ENCODE peak calls at places on chromosome 9, in five cellular contexts. C is neural progenitor cell; U is left ventricle myocardium inferior; Z is heart left ventricle; S is naive thymus-derived CD4-positive, alpha-beta T cell. Q is an unnamed sample.

GRCh38 chr9:98826716-98827115 is 19.2 kb downstream of the GALNT12 start:
- DNase-seq in U (no peak), Z (no peak), S (no peak), C (no peak), Q (no peak)

GRCh38 chr9:92504881-92505280 is 22.6 kb upstream of the ASPN start:
- DNase-seq in C (no peak), Z (no peak), U (no peak), S (no peak), Q (no peak)

GRCh38 chr9:137351781-137352501 is 49.9 kb upstream of the NRARP start:
- DNase-seq in S (no peak), Z (no peak), C (no peak), U (no peak), Q (no peak)

GRCh38 chr9:33381231-33381791 is 21.1 kb downstream of the AQP7 start:
- DNase-seq in U (no peak), S (no peak), C (peak; percentile 84), Z (no peak), Q (no peak)

GRCh38 chr9:89173072-89173471 is 5.5 kb downstream of the SHC3 start:
- DNase-seq in S (no peak), U (no peak), C (no peak), Z (no peak), Q (no peak)

GRCh38 chr9:86994231-86994630 is 46.9 kb upstream of the GAS1 start:
- DNase-seq in S (no peak), U (no peak), C (no peak), Z (no peak), Q (no peak)

GRCh38 chr9:79254900-79255651 is 316.7 kb upstream of the TLE4 start:
- DNase-seq in Z (no peak), U (no peak), C (peak; percentile 61), S (no peak), Q (no peak)

GRCh38 chr9:134984372-134985240 is 66.9 kb upstream of the FCN1 start:
- DNase-seq in C (no peak), U (no peak), S (no peak), Z (peak; percentile 13), Q (no peak)

GRCh38 chr9:107336718-107337360 is 53.8 kb downstream of the RAD23B start:
- DNase-seq in Z (no peak), U (no peak), C (no peak), S (no peak), Q (no peak)

GRCh38 chr9:77170991-77171699 is 6.2 kb upstream of the VPS13A start:
- DNase-seq in Z (peak; percentile 41), U (peak; percentile 50), S (no peak), C (no peak), Q (no peak)

GRCh38 chr9:89655990-89656657 is 51.3 kb downstream of the GADD45G start:
- DNase-seq in C (no peak), Z (no peak), S (no peak), U (no peak), Q (no peak)

GRCh38 chr9:28255174-28255573 is 681.9 kb upstream of the C9orf72 start:
- DNase-seq in Z (no peak), S (no peak), U (no peak), C (no peak), Q (no peak)

GRCh38 chr9:99040911-99041582 is 63.9 kb upstream of the TGFBR1 start:
- DNase-seq in U (no peak), C (no peak), Z (no peak), S (no peak), Q (peak; percentile 60)

GRCh38 chr9:131678499-131679111 is 61.3 kb downstream of the RAPGEF1 start:
- DNase-seq in Z (peak; percentile 73), U (peak; percentile 69), C (peak; percentile 41), S (no peak), Q (peak; percentile 90)

GRCh38 chr9:63728287-63728686 is 1556.7 kb downstream of the FOXD4L5 start:
- DNase-seq in S (no peak), U (no peak), Z (no peak), C (no peak), Q (no peak)

GRCh38 chr9:93365427-93366118 is 85.9 kb upstream of the FAM120A start:
- DNase-seq in Z (no peak), C (no peak), U (no peak), S (no peak), Q (no peak)

GRCh38 chr9:11063263-11063662 is 450.5 kb upstream of the PTPRD start:
- DNase-seq in Z (no peak), C (no peak), U (no peak), S (no peak), Q (no peak)

GRCh38 chr9:20683351-20684034 is 566 bp upstream of the FOCAD start:
- DNase-seq in U (peak; percentile 54), Z (peak; percentile 42), S (peak; percentile 76), C (peak; percentile 27), Q (peak; percentile 29)

GRCh38 chr9:126000256-126000655 is 253.1 kb downstream of the PBX3 start:
- DNase-seq in U (no peak), S (no peak), Z (no peak), C (no peak), Q (no peak)

GRCh38 chr9:121296213-121297127 is 28.5 kb downstream of the GSN start:
- DNase-seq in U (no peak), S (no peak), Z (no peak), C (no peak), Q (no peak)

GRCh38 chr9:125142560-125143376 is 560 bp downstream of the SCAI start:
- DNase-seq in C (peak; percentile 46), S (peak; percentile 35), U (no peak), Z (no peak), Q (no peak)

GRCh38 chr9:27939186-27939585 is 365.9 kb upstream of the C9orf72 start:
- DNase-seq in U (no peak), S (no peak), C (no peak), Z (no peak), Q (no peak)

GRCh38 chr9:81321551-81321950 is 367.8 kb downstream of the TLE1 start:
- DNase-seq in U (no peak), Z (no peak), S (no peak), C (no peak), Q (no peak)

GRCh38 chr9:88237454-88238280 is 99.4 kb upstream of the SPATA31C2 start:
- DNase-seq in S (no peak), U (no peak), Z (no peak), C (no peak), Q (no peak)

GRCh38 chr9:20538956-20539355 is 83.3 kb downstream of the MLLT3 start:
- DNase-seq in C (no peak), Z (no peak), S (no peak), U (no peak), Q (no peak)

GRCh38 chr9:107637421-107638420 is 148.2 kb upstream of the KLF4 start:
- DNase-seq in S (no peak), Z (peak; percentile 94), U (peak; percentile 88), C (peak; percentile 65), Q (peak; percentile 94)

GRCh38 chr9:21996438-21996837 is 1.8 kb downstream of the CDKN2B-AS1 start:
- DNase-seq in C (peak; percentile 51), U (no peak), S (no peak), Z (no peak), Q (no peak)
- H3K4me3 ChIP-seq in C (peak overlapping the region; percentile 57), U (no peak overlapping the region), S (no peak overlapping the region), Z (peak overlapping the region; percentile 95), Q (peak overlapping the region; percentile 91)

GRCh38 chr9:117643288-117643654 is 60.9 kb upstream of the TLR4 start:
- DNase-seq in S (no peak), C (no peak), Z (no peak), U (no peak), Q (no peak)

GRCh38 chr9:117644133-117644532 is 60.1 kb upstream of the TLR4 start:
- DNase-seq in S (no peak), Z (no peak), U (no peak), C (no peak), Q (no peak)

GRCh38 chr9:117649126-117649525 is 55.1 kb upstream of the TLR4 start:
- DNase-seq in S (no peak), Z (no peak), U (no peak), C (no peak), Q (no peak)

GRCh38 chr9:117645245-117645636 is 59.0 kb upstream of the TLR4 start:
- DNase-seq in C (peak; percentile 28), U (no peak), Z (no peak), S (no peak), Q (no peak)

DNA sequence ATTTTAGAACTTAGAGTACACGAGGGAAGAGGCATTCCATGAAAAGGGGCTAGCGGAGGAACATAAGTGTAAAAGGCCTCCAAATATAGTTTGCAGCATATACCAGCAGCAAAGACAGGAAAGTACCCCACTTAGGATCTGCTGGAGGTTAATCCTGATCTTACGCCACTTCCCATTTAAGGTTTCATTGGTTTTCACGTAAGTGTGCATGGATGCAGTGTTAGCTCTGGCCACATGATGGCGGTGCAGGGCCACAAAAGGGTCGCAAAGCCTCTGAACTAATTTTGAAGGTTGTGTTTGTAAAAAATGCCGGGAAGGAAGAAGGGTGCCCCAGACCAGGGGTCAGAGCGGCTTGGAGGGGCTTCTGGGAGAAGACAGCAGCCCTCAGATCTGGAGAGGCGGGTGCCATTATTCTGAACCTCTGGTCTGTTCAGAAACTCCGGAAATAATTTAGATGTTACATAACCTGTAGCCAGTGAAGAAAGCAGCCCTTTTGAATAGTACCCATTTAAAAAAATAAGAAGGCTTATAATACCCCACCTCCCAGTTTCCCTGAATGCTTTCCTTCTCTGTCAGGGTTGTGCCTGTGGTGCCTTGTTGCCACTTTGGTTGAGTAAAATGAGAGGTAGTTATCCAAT is 59.5 kb upstream of the TLR4 start:
- DNase-seq in U (peak; percentile 73), S (peak; percentile 9), Z (peak; percentile 71), C (peak; percentile 76), Q (peak; percentile 14)
- H3K4me3 ChIP-seq in U (peak overlapping the region; percentile 53), S (no peak overlapping the region), Z (peak overlapping the region; percentile 36), C (no peak overlapping the region), Q (no peak overlapping the region)

GRCh38 chr9:84261082-84261746 is 79.3 kb downstream of the SLC28A3 start:
- DNase-seq in C (peak; percentile 89), S (peak; percentile 13), Z (peak; percentile 81), U (peak; percentile 83), Q (peak; percentile 36)
- H3K4me3 ChIP-seq in C (no peak overlapping the region), S (no peak overlapping the region), Z (peak overlapping the region; percentile 15), U (peak overlapping the region; percentile 43), Q (no peak overlapping the region)

GRCh38 chr9:133556354-133556753 is 21.9 kb downstream of the ADAMTSL2 start:
- DNase-seq in S (no peak), Z (no peak), C (no peak), U (no peak), Q (no peak)
- H3K4me3 ChIP-seq in S (no peak overlapping the region), Z (no peak overlapping the region), C (no peak overlapping the region), U (no peak overlapping the region), Q (no peak overlapping the region)

DNA sequence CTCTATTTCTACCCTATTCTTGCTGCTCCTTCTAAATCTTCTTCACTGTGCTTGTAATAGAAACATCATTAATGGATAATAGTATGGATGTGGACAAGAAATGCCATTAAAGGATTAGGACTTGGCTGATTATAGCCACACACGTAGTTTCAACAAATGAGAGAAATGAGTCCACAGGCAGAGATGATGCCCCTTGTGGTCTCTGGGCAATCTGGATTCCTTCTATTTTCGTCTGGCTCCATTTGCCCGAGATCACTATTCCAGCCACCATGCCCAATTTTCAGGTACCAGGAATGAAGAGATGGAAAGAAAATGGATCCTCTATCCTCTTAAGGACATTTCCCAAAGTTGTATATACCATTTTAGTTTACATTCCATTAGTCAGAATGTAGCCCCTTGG is 13.2 kb downstream of the VLDLR start:
- DNase-seq in U (no peak), C (no peak), S (no peak), Z (no peak), Q (no peak)
- H3K4me3 ChIP-seq in U (no peak overlapping the region), C (no peak overlapping the region), S (no peak overlapping the region), Z (no peak overlapping the region), Q (no peak overlapping the region)